ENCODE peak calls at places on chromosomes 6 and 20, in eight cellular contexts. U, T, O, Y, Z, N, D and J are unnamed samples.

GRCh38 chr6:97849390-97849789 is 566.4 kb upstream of the MMS22L start:
- DNase-seq in U (no peak), T (no peak), O (no peak), Y (no peak), Z (no peak), N (no peak), D (no peak), J (no peak)

GRCh38 chr6:13873288-13874190 is 51.2 kb upstream of the RNF182 start:
- DNase-seq in U (peak), T (peak), O (no peak), Y (peak), Z (peak), N (peak), D (peak), J (peak)

GRCh38 chr20:20658871-20659415 is 53.5 kb downstream of the RALGAPA2 start:
- DNase-seq in U (no peak), T (no peak), O (no peak), Y (no peak), Z (no peak), N (no peak), D (no peak), J (no peak)

GRCh38 chr20:46200582-46201570 is 82.8 kb downstream of the CD40 start:
- DNase-seq in U (no peak), T (no peak), O (no peak), Y (no peak), Z (no peak), N (no peak), D (no peak), J (no peak)

GRCh38 chr6:31762878-31763616 is 591 bp downstream of the SAPCD1 start:
- DNase-seq in U (no peak), T (no peak), O (no peak), Y (no peak), Z (no peak), N (no peak), D (no peak), J (no peak)

GRCh38 chr20:34999021-34999451 is 43.4 kb downstream of the MYH7B start:
- DNase-seq in U (no peak), T (no peak), O (no peak), Y (no peak), Z (no peak), N (no peak), D (no peak), J (no peak)

GRCh38 chr20:32387262-32387661 is 29.1 kb downstream of the ASXL1 start:
- DNase-seq in U (no peak), T (no peak), O (peak), Y (no peak), Z (peak), N (peak), D (peak), J (no peak)

GRCh38 chr6:80769101-80769500 is 662.6 kb downstream of the BCKDHB start:
- DNase-seq in U (peak), T (no peak), O (peak), Y (no peak), Z (no peak), N (no peak), D (no peak), J (no peak)

GRCh38 chr6:92777146-92777740 is 642.1 kb downstream of the EPHA7 start:
- DNase-seq in U (peak), T (no peak), O (peak), Y (no peak), Z (peak), N (peak), D (no peak), J (no peak)

GRCh38 chr20:63856111-63856511 is 5.2 kb upstream of the ABHD16B start:
- DNase-seq in U (no peak), T (no peak), O (no peak), Y (no peak), Z (no peak), N (no peak), D (no peak), J (no peak)

GRCh38 chr20:39810269-39810668 is 848.1 kb downstream of the DHX35 start:
- DNase-seq in U (no peak), T (no peak), O (no peak), Y (no peak), Z (no peak), N (no peak), D (no peak), J (no peak)

GRCh38 chr20:10059006-10059405 is 24.2 kb downstream of the ANKEF1 start:
- DNase-seq in U (no peak), T (no peak), O (no peak), Y (no peak), Z (no peak), N (no peak), D (no peak), J (no peak)

GRCh38 chr6:32192608-32193039 is at the start of gene GPSM3:
- DNase-seq in U (no peak), T (peak), O (peak), Y (peak), Z (no peak), N (peak), D (peak), J (peak)

GRCh38 chr6:40907198-40907701 is 131.8 kb downstream of the UNC5CL start:
- DNase-seq in U (peak), T (peak), O (peak), Y (no peak), Z (no peak), N (no peak), D (no peak), J (no peak)

GRCh38 chr20:37534401-37535157 is 6.9 kb upstream of the BLCAP start:
- DNase-seq in U (peak), T (peak), O (peak), Y (peak), Z (peak), N (peak), D (peak), J (no peak)

GRCh38 chr6:121430514-121431460 is 4.7 kb upstream of the GJA1 start:
- DNase-seq in U (peak), T (peak), O (peak), Y (no peak), Z (no peak), N (no peak), D (no peak), J (no peak)

GRCh38 chr20:16608265-16608636 is 35.0 kb upstream of the KIF16B start:
- DNase-seq in U (no peak), T (peak), O (no peak), Y (no peak), Z (no peak), N (no peak), D (no peak), J (no peak)

GRCh38 chr6:53822355-53823115 is 27.7 kb downstream of the LRRC1 start:
- DNase-seq in U (no peak), T (no peak), O (peak), Y (no peak), Z (no peak), N (no peak), D (no peak), J (no peak)

GRCh38 chr20:51452091-51452613 is 90.4 kb downstream of the NFATC2 start:
- DNase-seq in U (no peak), T (no peak), O (no peak), Y (no peak), Z (no peak), N (no peak), D (no peak), J (no peak)

GRCh38 chr20:48574383-48574782 is 253.4 kb downstream of the PREX1 start:
- DNase-seq in U (no peak), T (peak), O (no peak), Y (no peak), Z (no peak), N (peak), D (no peak), J (no peak)

GRCh38 chr6:135372758-135373157 is 124.8 kb downstream of the AHI1 start:
- DNase-seq in U (no peak), T (no peak), O (peak), Y (no peak), Z (no peak), N (peak), D (no peak), J (no peak)

GRCh38 chr20:13868331-13868730 is 83.5 kb downstream of the NDUFAF5 start:
- DNase-seq in U (no peak), T (peak), O (peak), Y (peak), Z (no peak), N (no peak), D (no peak), J (no peak)

GRCh38 chr6:156839591-156840001 is 62.4 kb downstream of the ARID1B start:
- DNase-seq in U (no peak), T (peak), O (peak), Y (no peak), Z (no peak), N (no peak), D (no peak), J (no peak)

GRCh38 chr6:161963181-161963580 is 689.3 kb upstream of the AGPAT4 start:
- DNase-seq in U (no peak), T (no peak), O (no peak), Y (no peak), Z (no peak), N (no peak), D (no peak), J (no peak)

GRCh38 chr20:7841291-7841966 is 98.8 kb downstream of the HAO1 start:
- DNase-seq in U (peak), T (no peak), O (peak), Y (no peak), Z (no peak), N (no peak), D (no peak), J (no peak)

GRCh38 chr6:120869397-120869796 is 464.9 kb downstream of the TBC1D32 start:
- DNase-seq in U (peak), T (no peak), O (no peak), Y (no peak), Z (no peak), N (no peak), D (no peak), J (no peak)

GRCh38 chr6:107862383-107862782 is 38.3 kb upstream of the SCML4 start:
- DNase-seq in U (no peak), T (no peak), O (no peak), Y (no peak), Z (no peak), N (no peak), D (no peak), J (no peak)

GRCh38 chr20:23059831-23060230 is 10.4 kb upstream of the THBD start:
- DNase-seq in U (no peak), T (no peak), O (no peak), Y (peak), Z (no peak), N (no peak), D (no peak), J (no peak)

GRCh38 chr6:142605922-142606321 is 304.1 kb downstream of the ADGRG6 start:
- DNase-seq in U (no peak), T (no peak), O (peak), Y (no peak), Z (no peak), N (no peak), D (no peak), J (no peak)

GRCh38 chr6:106773956-106774629 is 144.7 kb downstream of the QRSL1 start:
- DNase-seq in U (no peak), T (no peak), O (no peak), Y (no peak), Z (no peak), N (no peak), D (no peak), J (no peak)

GRCh38 chr20:4064118-4064962 is 49.0 kb upstream of the RNF24 start:
- DNase-seq in U (peak), T (peak), O (peak), Y (peak), Z (no peak), N (no peak), D (no peak), J (no peak)

GRCh38 chr6:166351715-166352285 is 9.5 kb upstream of the SFT2D1 start:
- DNase-seq in U (peak), T (peak), O (no peak), Y (peak), Z (peak), N (peak), D (no peak), J (no peak)

GRCh38 chr20:34065260-34065659 is 46.8 kb downstream of the EIF2S2 start:
- DNase-seq in U (peak), T (peak), O (peak), Y (no peak), Z (no peak), N (no peak), D (no peak), J (no peak)

GRCh38 chr20:63258826-63259225 is 4.6 kb upstream of the NKAIN4 start:
- DNase-seq in U (no peak), T (no peak), O (no peak), Y (no peak), Z (no peak), N (no peak), D (no peak), J (no peak)

GRCh38 chr6:140105857-140106256 is 731.4 kb upstream of the CITED2 start:
- DNase-seq in U (peak), T (peak), O (no peak), Y (no peak), Z (no peak), N (peak), D (no peak), J (no peak)
- TF ChIP-seq CTCF in U (peak), T (no peak), O (peak), Y (peak), Z (no peak), N (peak), D (no peak), J (no peak)

DNA sequence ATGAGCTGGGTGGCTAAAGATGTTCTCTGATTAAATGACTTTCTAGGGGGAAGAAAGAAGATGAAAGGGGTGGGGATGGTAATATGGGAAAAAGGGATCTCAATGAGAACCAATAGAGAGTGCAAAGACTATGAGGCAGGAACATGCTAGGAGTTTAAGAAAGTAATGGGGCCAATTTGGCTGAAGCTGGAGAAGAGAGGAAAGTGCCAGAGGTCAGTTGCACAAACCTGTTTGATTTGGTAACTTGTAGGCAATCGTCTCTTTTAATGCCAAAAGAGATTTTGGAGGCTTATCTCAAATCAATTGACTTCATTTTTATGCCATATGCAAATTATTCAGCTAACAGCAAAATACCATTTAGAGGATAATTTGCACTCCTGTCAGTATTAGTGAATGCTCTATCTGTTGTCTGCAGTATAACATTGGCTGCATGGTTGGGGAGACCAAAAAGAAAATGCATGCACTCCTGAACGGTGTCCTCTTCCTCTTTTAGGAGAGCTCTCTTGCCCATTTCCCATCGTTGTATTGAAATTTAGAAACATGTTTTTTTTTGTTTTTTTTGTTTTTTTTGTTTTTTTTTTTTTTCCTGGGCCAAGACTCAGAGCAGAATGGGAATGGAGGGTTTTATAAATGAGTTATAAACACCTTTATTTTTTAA is 193.9 kb downstream of the BTBD3 start:
- DNase-seq in U (no peak), T (no peak), O (no peak), Y (no peak), Z (no peak), N (no peak), D (no peak), J (no peak)
- TF ChIP-seq CTCF in U (no peak), T (no peak), O (no peak), Y (no peak), Z (no peak), N (no peak), D (no peak), J (no peak)

GRCh38 chr6:49457771-49458170 is 5.3 kb downstream of the MMUT start:
- DNase-seq in U (no peak), T (no peak), O (peak), Y (no peak), Z (no peak), N (no peak), D (no peak), J (no peak)

GRCh38 chr6:49454787-49455709 is 8.0 kb downstream of the MMUT start:
- DNase-seq in U (no peak), T (no peak), O (no peak), Y (no peak), Z (no peak), N (peak), D (no peak), J (no peak)

GRCh38 chr6:49453221-49453620 is 9.8 kb downstream of the MMUT start:
- DNase-seq in U (peak), T (no peak), O (no peak), Y (no peak), Z (no peak), N (no peak), D (no peak), J (no peak)
- TF ChIP-seq CTCF in U (no peak), T (no peak), O (peak), Y (no peak), Z (no peak), N (no peak), D (peak), J (no peak)

GRCh38 chr6:91130126-91130525 is 543.3 kb upstream of the MAP3K7 start:
- DNase-seq in U (no peak), T (no peak), O (no peak), Y (no peak), Z (no peak), N (no peak), D (no peak), J (no peak)
- TF ChIP-seq CTCF in U (no peak), T (no peak), O (no peak), Y (no peak), Z (no peak), N (no peak), D (no peak), J (no peak)